ENCODE peak calls at places on chromosomes 7 and 10, in six cellular contexts. One of them, this sample, is unnamed.

GRCh38 chr7:151233111-151233701 is 923 bp downstream of the CHPF2 start:
- DNase-seq in AG10803: peak
- DNase-seq in cardiac septum: no peak
- DNase-seq in fibroblast of pulmonary artery: peak
- DNase-seq in activated CD4-positive, alpha-beta T cell treated with anti-CD3 and anti-CD28 coated beads, Interleukin-2, amount 10 ng/mL, durations not matched to agents 24 days and 14 days: peak
- DNase-seq in cardiac muscle cell: peak
- DNase-seq in this sample: peak

GRCh38 chr10:490256-490655 is 199.2 kb downstream of the DIP2C start:
- DNase-seq in AG10803: peak
- DNase-seq in cardiac septum: peak
- DNase-seq in fibroblast of pulmonary artery: peak
- DNase-seq in activated CD4-positive, alpha-beta T cell treated with anti-CD3 and anti-CD28 coated beads, Interleukin-2, amount 10 ng/mL, durations not matched to agents 24 days and 14 days: no peak
- DNase-seq in cardiac muscle cell: peak
- DNase-seq in this sample: peak

GRCh38 chr7:38318803-38319416 is 45.5 kb upstream of the TARP start:
- DNase-seq in AG10803: peak
- DNase-seq in cardiac septum: no peak
- DNase-seq in fibroblast of pulmonary artery: peak
- DNase-seq in activated CD4-positive, alpha-beta T cell treated with anti-CD3 and anti-CD28 coated beads, Interleukin-2, amount 10 ng/mL, durations not matched to agents 24 days and 14 days: no peak
- DNase-seq in cardiac muscle cell: peak
- DNase-seq in this sample: no peak

GRCh38 chr7:25389489-25390106 is 161.3 kb upstream of the NPVF start:
- DNase-seq in AG10803: peak
- DNase-seq in cardiac septum: no peak
- DNase-seq in fibroblast of pulmonary artery: peak
- DNase-seq in activated CD4-positive, alpha-beta T cell treated with anti-CD3 and anti-CD28 coated beads, Interleukin-2, amount 10 ng/mL, durations not matched to agents 24 days and 14 days: peak
- DNase-seq in cardiac muscle cell: peak
- DNase-seq in this sample: no peak

GRCh38 chr10:5043716-5044115 is 40.1 kb upstream of the AKR1C2 start:
- DNase-seq in AG10803: peak
- DNase-seq in cardiac septum: no peak
- DNase-seq in fibroblast of pulmonary artery: peak
- DNase-seq in activated CD4-positive, alpha-beta T cell treated with anti-CD3 and anti-CD28 coated beads, Interleukin-2, amount 10 ng/mL, durations not matched to agents 24 days and 14 days: no peak
- DNase-seq in cardiac muscle cell: peak
- DNase-seq in this sample: no peak

GRCh38 chr10:13099144-13099665 is 758 bp upstream of the OPTN start:
- DNase-seq in AG10803: peak
- DNase-seq in cardiac septum: no peak
- DNase-seq in fibroblast of pulmonary artery: peak
- DNase-seq in activated CD4-positive, alpha-beta T cell treated with anti-CD3 and anti-CD28 coated beads, Interleukin-2, amount 10 ng/mL, durations not matched to agents 24 days and 14 days: peak
- DNase-seq in cardiac muscle cell: peak
- DNase-seq in this sample: no peak

GRCh38 chr7:66013938-66014337 is 31.9 kb upstream of the GUSB start:
- DNase-seq in AG10803: peak
- DNase-seq in cardiac septum: no peak
- DNase-seq in fibroblast of pulmonary artery: peak
- DNase-seq in activated CD4-positive, alpha-beta T cell treated with anti-CD3 and anti-CD28 coated beads, Interleukin-2, amount 10 ng/mL, durations not matched to agents 24 days and 14 days: no peak
- DNase-seq in cardiac muscle cell: peak
- DNase-seq in this sample: no peak

GRCh38 chr7:92034116-92034515 is 93.5 kb downstream of the AKAP9 start:
- DNase-seq in AG10803: peak
- DNase-seq in cardiac septum: no peak
- DNase-seq in fibroblast of pulmonary artery: peak
- DNase-seq in activated CD4-positive, alpha-beta T cell treated with anti-CD3 and anti-CD28 coated beads, Interleukin-2, amount 10 ng/mL, durations not matched to agents 24 days and 14 days: no peak
- DNase-seq in cardiac muscle cell: peak
- DNase-seq in this sample: no peak

GRCh38 chr7:24653316-24654085 is 80.2 kb downstream of the PALS2 start:
- DNase-seq in AG10803: peak
- DNase-seq in cardiac septum: no peak
- DNase-seq in fibroblast of pulmonary artery: no peak
- DNase-seq in activated CD4-positive, alpha-beta T cell treated with anti-CD3 and anti-CD28 coated beads, Interleukin-2, amount 10 ng/mL, durations not matched to agents 24 days and 14 days: no peak
- DNase-seq in cardiac muscle cell: no peak
- DNase-seq in this sample: no peak

GRCh38 chr10:100743626-100744135 is 1.7 kb upstream of the PAX2 start:
- DNase-seq in AG10803: peak
- DNase-seq in cardiac septum: no peak
- DNase-seq in fibroblast of pulmonary artery: peak
- DNase-seq in activated CD4-positive, alpha-beta T cell treated with anti-CD3 and anti-CD28 coated beads, Interleukin-2, amount 10 ng/mL, durations not matched to agents 24 days and 14 days: peak
- DNase-seq in cardiac muscle cell: peak
- DNase-seq in this sample: no peak

GRCh38 chr7:100570954-100571828 is 2.5 kb downstream of the SAP25 start:
- DNase-seq in AG10803: no peak
- DNase-seq in cardiac septum: no peak
- DNase-seq in fibroblast of pulmonary artery: no peak
- DNase-seq in activated CD4-positive, alpha-beta T cell treated with anti-CD3 and anti-CD28 coated beads, Interleukin-2, amount 10 ng/mL, durations not matched to agents 24 days and 14 days: no peak
- DNase-seq in cardiac muscle cell: peak
- DNase-seq in this sample: peak

GRCh38 chr10:49686651-49687050 is 7.2 kb downstream of the C10orf53 start:
- DNase-seq in AG10803: no peak
- DNase-seq in cardiac septum: no peak
- DNase-seq in fibroblast of pulmonary artery: no peak
- DNase-seq in activated CD4-positive, alpha-beta T cell treated with anti-CD3 and anti-CD28 coated beads, Interleukin-2, amount 10 ng/mL, durations not matched to agents 24 days and 14 days: no peak
- DNase-seq in cardiac muscle cell: no peak
- DNase-seq in this sample: no peak

GRCh38 chr7:44561481-44561880 is 12.2 kb downstream of the DDX56 start:
- DNase-seq in AG10803: no peak
- DNase-seq in cardiac septum: no peak
- DNase-seq in fibroblast of pulmonary artery: no peak
- DNase-seq in activated CD4-positive, alpha-beta T cell treated with anti-CD3 and anti-CD28 coated beads, Interleukin-2, amount 10 ng/mL, durations not matched to agents 24 days and 14 days: no peak
- DNase-seq in cardiac muscle cell: no peak
- DNase-seq in this sample: peak

GRCh38 chr7:151808296-151809155 is 68.4 kb downstream of the PRKAG2 start:
- DNase-seq in AG10803: no peak
- DNase-seq in cardiac septum: no peak
- DNase-seq in fibroblast of pulmonary artery: no peak
- DNase-seq in activated CD4-positive, alpha-beta T cell treated with anti-CD3 and anti-CD28 coated beads, Interleukin-2, amount 10 ng/mL, durations not matched to agents 24 days and 14 days: no peak
- DNase-seq in cardiac muscle cell: no peak
- DNase-seq in this sample: peak

GRCh38 chr7:151968357-151968756 is 12.1 kb downstream of the GALNTL5 start:
- DNase-seq in AG10803: no peak
- DNase-seq in cardiac septum: no peak
- DNase-seq in fibroblast of pulmonary artery: no peak
- DNase-seq in activated CD4-positive, alpha-beta T cell treated with anti-CD3 and anti-CD28 coated beads, Interleukin-2, amount 10 ng/mL, durations not matched to agents 24 days and 14 days: no peak
- DNase-seq in cardiac muscle cell: no peak
- DNase-seq in this sample: peak

GRCh38 chr7:134293029-134293740 is 23.5 kb downstream of the SLC35B4 start:
- DNase-seq in AG10803: no peak
- DNase-seq in cardiac septum: no peak
- DNase-seq in fibroblast of pulmonary artery: no peak
- DNase-seq in activated CD4-positive, alpha-beta T cell treated with anti-CD3 and anti-CD28 coated beads, Interleukin-2, amount 10 ng/mL, durations not matched to agents 24 days and 14 days: peak
- DNase-seq in cardiac muscle cell: no peak
- DNase-seq in this sample: no peak

GRCh38 chr10:83915801-83916200 is 223.5 kb upstream of the GHITM start:
- DNase-seq in AG10803: no peak
- DNase-seq in cardiac septum: no peak
- DNase-seq in fibroblast of pulmonary artery: no peak
- DNase-seq in activated CD4-positive, alpha-beta T cell treated with anti-CD3 and anti-CD28 coated beads, Interleukin-2, amount 10 ng/mL, durations not matched to agents 24 days and 14 days: no peak
- DNase-seq in cardiac muscle cell: no peak
- DNase-seq in this sample: no peak

GRCh38 chr10:92972066-92972870 is 88.3 kb upstream of the CYP26C1 start:
- DNase-seq in AG10803: peak
- DNase-seq in cardiac septum: no peak
- DNase-seq in fibroblast of pulmonary artery: peak
- DNase-seq in activated CD4-positive, alpha-beta T cell treated with anti-CD3 and anti-CD28 coated beads, Interleukin-2, amount 10 ng/mL, durations not matched to agents 24 days and 14 days: no peak
- DNase-seq in cardiac muscle cell: peak
- DNase-seq in this sample: no peak

GRCh38 chr10:97061423-97061822 is 124.3 kb downstream of the SLIT1 start:
- DNase-seq in AG10803: no peak
- DNase-seq in cardiac septum: no peak
- DNase-seq in fibroblast of pulmonary artery: no peak
- DNase-seq in activated CD4-positive, alpha-beta T cell treated with anti-CD3 and anti-CD28 coated beads, Interleukin-2, amount 10 ng/mL, durations not matched to agents 24 days and 14 days: no peak
- DNase-seq in cardiac muscle cell: no peak
- DNase-seq in this sample: no peak

GRCh38 chr10:108450280-108450679 is 1285.8 kb upstream of the SORCS1 start:
- DNase-seq in AG10803: no peak
- DNase-seq in cardiac septum: no peak
- DNase-seq in fibroblast of pulmonary artery: no peak
- DNase-seq in activated CD4-positive, alpha-beta T cell treated with anti-CD3 and anti-CD28 coated beads, Interleukin-2, amount 10 ng/mL, durations not matched to agents 24 days and 14 days: no peak
- DNase-seq in cardiac muscle cell: no peak
- DNase-seq in this sample: no peak

GRCh38 chr10:31121797-31122586 is 90.3 kb upstream of the ZNF438 start:
- DNase-seq in AG10803: peak
- DNase-seq in cardiac septum: no peak
- DNase-seq in fibroblast of pulmonary artery: no peak
- DNase-seq in activated CD4-positive, alpha-beta T cell treated with anti-CD3 and anti-CD28 coated beads, Interleukin-2, amount 10 ng/mL, durations not matched to agents 24 days and 14 days: no peak
- DNase-seq in cardiac muscle cell: no peak
- DNase-seq in this sample: no peak

GRCh38 chr7:148095066-148095465 is 495.5 kb upstream of the C7orf33 start:
- DNase-seq in AG10803: no peak
- DNase-seq in cardiac septum: no peak
- DNase-seq in fibroblast of pulmonary artery: no peak
- DNase-seq in activated CD4-positive, alpha-beta T cell treated with anti-CD3 and anti-CD28 coated beads, Interleukin-2, amount 10 ng/mL, durations not matched to agents 24 days and 14 days: no peak
- DNase-seq in cardiac muscle cell: no peak
- DNase-seq in this sample: no peak

GRCh38 chr10:87862644-87863101 is 660 bp downstream of the KLLN start:
- DNase-seq in AG10803: no peak
- DNase-seq in cardiac septum: no peak
- DNase-seq in fibroblast of pulmonary artery: no peak
- DNase-seq in activated CD4-positive, alpha-beta T cell treated with anti-CD3 and anti-CD28 coated beads, Interleukin-2, amount 10 ng/mL, durations not matched to agents 24 days and 14 days: no peak
- DNase-seq in cardiac muscle cell: no peak
- DNase-seq in this sample: no peak

GRCh38 chr7:100545636-100546128 is 6.7 kb downstream of the AGFG2 start:
- DNase-seq in AG10803: peak
- DNase-seq in cardiac septum: no peak
- DNase-seq in fibroblast of pulmonary artery: peak
- DNase-seq in activated CD4-positive, alpha-beta T cell treated with anti-CD3 and anti-CD28 coated beads, Interleukin-2, amount 10 ng/mL, durations not matched to agents 24 days and 14 days: peak
- DNase-seq in cardiac muscle cell: peak
- DNase-seq in this sample: no peak

GRCh38 chr10:13453896-13454295 is 74.9 kb downstream of the BEND7 start:
- DNase-seq in AG10803: no peak
- DNase-seq in cardiac septum: no peak
- DNase-seq in fibroblast of pulmonary artery: no peak
- DNase-seq in activated CD4-positive, alpha-beta T cell treated with anti-CD3 and anti-CD28 coated beads, Interleukin-2, amount 10 ng/mL, durations not matched to agents 24 days and 14 days: peak
- DNase-seq in cardiac muscle cell: no peak
- DNase-seq in this sample: no peak

GRCh38 chr7:126804604-126805003 is 448.1 kb downstream of the GRM8 start:
- DNase-seq in AG10803: no peak
- DNase-seq in cardiac septum: no peak
- DNase-seq in fibroblast of pulmonary artery: no peak
- DNase-seq in activated CD4-positive, alpha-beta T cell treated with anti-CD3 and anti-CD28 coated beads, Interleukin-2, amount 10 ng/mL, durations not matched to agents 24 days and 14 days: no peak
- DNase-seq in cardiac muscle cell: no peak
- DNase-seq in this sample: no peak

GRCh38 chr10:75857269-75857846 is 425.9 kb downstream of the LRMDA start:
- DNase-seq in AG10803: no peak
- DNase-seq in cardiac septum: no peak
- DNase-seq in fibroblast of pulmonary artery: no peak
- DNase-seq in activated CD4-positive, alpha-beta T cell treated with anti-CD3 and anti-CD28 coated beads, Interleukin-2, amount 10 ng/mL, durations not matched to agents 24 days and 14 days: no peak
- DNase-seq in cardiac muscle cell: no peak
- DNase-seq in this sample: no peak

GRCh38 chr7:76280408-76280807 is 22.1 kb upstream of the HSPB1 start:
- DNase-seq in AG10803: no peak
- DNase-seq in cardiac septum: no peak
- DNase-seq in fibroblast of pulmonary artery: no peak
- DNase-seq in activated CD4-positive, alpha-beta T cell treated with anti-CD3 and anti-CD28 coated beads, Interleukin-2, amount 10 ng/mL, durations not matched to agents 24 days and 14 days: no peak
- DNase-seq in cardiac muscle cell: peak
- DNase-seq in this sample: no peak

GRCh38 chr10:87579563-87579962 is 74.9 kb downstream of the MINPP1 start:
- DNase-seq in AG10803: no peak
- DNase-seq in cardiac septum: no peak
- DNase-seq in fibroblast of pulmonary artery: peak
- DNase-seq in activated CD4-positive, alpha-beta T cell treated with anti-CD3 and anti-CD28 coated beads, Interleukin-2, amount 10 ng/mL, durations not matched to agents 24 days and 14 days: no peak
- DNase-seq in cardiac muscle cell: peak
- DNase-seq in this sample: no peak

GRCh38 chr10:63611078-63611477 is 89.9 kb downstream of the REEP3 start:
- DNase-seq in AG10803: peak
- DNase-seq in cardiac septum: no peak
- DNase-seq in fibroblast of pulmonary artery: peak
- DNase-seq in activated CD4-positive, alpha-beta T cell treated with anti-CD3 and anti-CD28 coated beads, Interleukin-2, amount 10 ng/mL, durations not matched to agents 24 days and 14 days: no peak
- DNase-seq in cardiac muscle cell: peak
- DNase-seq in this sample: no peak

GRCh38 chr7:90611115-90611514 is 15.0 kb downstream of the CDK14 start:
- DNase-seq in AG10803: no peak
- DNase-seq in cardiac septum: no peak
- DNase-seq in fibroblast of pulmonary artery: no peak
- DNase-seq in activated CD4-positive, alpha-beta T cell treated with anti-CD3 and anti-CD28 coated beads, Interleukin-2, amount 10 ng/mL, durations not matched to agents 24 days and 14 days: no peak
- DNase-seq in cardiac muscle cell: no peak
- DNase-seq in this sample: no peak

GRCh38 chr7:44489955-44490350 is 505 bp downstream of the NUDCD3 start:
- DNase-seq in AG10803: peak
- DNase-seq in cardiac septum: no peak
- DNase-seq in fibroblast of pulmonary artery: peak
- DNase-seq in activated CD4-positive, alpha-beta T cell treated with anti-CD3 and anti-CD28 coated beads, Interleukin-2, amount 10 ng/mL, durations not matched to agents 24 days and 14 days: no peak
- DNase-seq in cardiac muscle cell: peak
- DNase-seq in this sample: no peak

GRCh38 chr7:77697535-77697831 is 1.2 kb downstream of the RSBN1L start:
- DNase-seq in AG10803: peak
- DNase-seq in cardiac septum: peak
- DNase-seq in fibroblast of pulmonary artery: peak
- DNase-seq in activated CD4-positive, alpha-beta T cell treated with anti-CD3 and anti-CD28 coated beads, Interleukin-2, amount 10 ng/mL, durations not matched to agents 24 days and 14 days: no peak
- DNase-seq in cardiac muscle cell: peak
- DNase-seq in this sample: no peak

GRCh38 chr7:151386301-151387160 is 23.3 kb downstream of the WDR86 start:
- DNase-seq in AG10803: no peak
- DNase-seq in cardiac septum: no peak
- DNase-seq in fibroblast of pulmonary artery: no peak
- DNase-seq in activated CD4-positive, alpha-beta T cell treated with anti-CD3 and anti-CD28 coated beads, Interleukin-2, amount 10 ng/mL, durations not matched to agents 24 days and 14 days: no peak
- DNase-seq in cardiac muscle cell: no peak
- DNase-seq in this sample: no peak

GRCh38 chr10:133186416-133187090 is 26.5 kb downstream of the KNDC1 start:
- DNase-seq in AG10803: no peak
- DNase-seq in cardiac septum: no peak
- DNase-seq in fibroblast of pulmonary artery: no peak
- DNase-seq in activated CD4-positive, alpha-beta T cell treated with anti-CD3 and anti-CD28 coated beads, Interleukin-2, amount 10 ng/mL, durations not matched to agents 24 days and 14 days: no peak
- DNase-seq in cardiac muscle cell: no peak
- DNase-seq in this sample: no peak

GRCh38 chr7:51226916-51227535 is 89.6 kb downstream of the COBL start:
- DNase-seq in AG10803: no peak
- DNase-seq in cardiac septum: no peak
- DNase-seq in fibroblast of pulmonary artery: no peak
- DNase-seq in activated CD4-positive, alpha-beta T cell treated with anti-CD3 and anti-CD28 coated beads, Interleukin-2, amount 10 ng/mL, durations not matched to agents 24 days and 14 days: no peak
- DNase-seq in cardiac muscle cell: no peak
- DNase-seq in this sample: no peak

This sample was measured in posterior vena cava.